ENCODE peak calls at places on chromosomes 4 and X, in six cellular contexts. F, O, U, D, M and L are unnamed samples.

GRCh38 chr4:14977836-14978235 is 24.4 kb upstream of the CPEB2 start:
- DNase-seq in U (no peak), M (no peak), D (no peak), F (no peak), O (no peak), L (no peak)

GRCh38 chrX:85309717-85310116 is 65.9 kb downstream of the ZNF711 start:
- DNase-seq in D (no peak), M (no peak), O (no peak), U (no peak), F (peak; percentile 8), L (no peak)

GRCh38 chr4:7518871-7519637 is 84.3 kb upstream of the PSAPL1 start:
- DNase-seq in O (no peak), D (no peak), M (no peak), F (no peak), U (no peak), L (no peak)

GRCh38 chrX:11757729-11758399 is at the start of gene MSL3:
- DNase-seq in O (no peak), D (peak; percentile 31), F (peak; percentile 45), M (peak; percentile 57), U (peak; percentile 63), L (peak; percentile 71)

GRCh38 chrX:8939344-8939743 is 94.6 kb downstream of the FAM9B start:
- DNase-seq in O (no peak), U (no peak), D (no peak), F (no peak), M (no peak), L (no peak)

GRCh38 chr4:57344296-57344695 is 234.1 kb upstream of the IGFBP7 start:
- DNase-seq in O (no peak), M (no peak), F (no peak), U (no peak), D (no peak), L (no peak)

GRCh38 chr4:7956306-7957112 is 16.8 kb upstream of the AFAP1 start:
- DNase-seq in D (no peak), O (peak; percentile 56), M (no peak), U (no peak), F (no peak), L (peak; percentile 91)

GRCh38 chr4:68469482-68469881 is 22.2 kb downstream of the TMPRSS11E start:
- DNase-seq in U (no peak), D (no peak), F (no peak), O (no peak), M (no peak), L (no peak)

GRCh38 chrX:7068939-7069367 is 78.6 kb upstream of the STS start:
- DNase-seq in D (no peak), U (no peak), O (no peak), M (peak; percentile 59), F (peak; percentile 54), L (peak; percentile 10)

GRCh38 chr4:54687887-54688841 is 30.4 kb downstream of the KIT start:
- DNase-seq in O (no peak), D (no peak), U (no peak), F (no peak), M (no peak), L (no peak)
- TF ChIP-seq JUN in O (no peak), D (no peak), U (no peak), F (no peak), M (no peak), L (no peak)

DNA sequence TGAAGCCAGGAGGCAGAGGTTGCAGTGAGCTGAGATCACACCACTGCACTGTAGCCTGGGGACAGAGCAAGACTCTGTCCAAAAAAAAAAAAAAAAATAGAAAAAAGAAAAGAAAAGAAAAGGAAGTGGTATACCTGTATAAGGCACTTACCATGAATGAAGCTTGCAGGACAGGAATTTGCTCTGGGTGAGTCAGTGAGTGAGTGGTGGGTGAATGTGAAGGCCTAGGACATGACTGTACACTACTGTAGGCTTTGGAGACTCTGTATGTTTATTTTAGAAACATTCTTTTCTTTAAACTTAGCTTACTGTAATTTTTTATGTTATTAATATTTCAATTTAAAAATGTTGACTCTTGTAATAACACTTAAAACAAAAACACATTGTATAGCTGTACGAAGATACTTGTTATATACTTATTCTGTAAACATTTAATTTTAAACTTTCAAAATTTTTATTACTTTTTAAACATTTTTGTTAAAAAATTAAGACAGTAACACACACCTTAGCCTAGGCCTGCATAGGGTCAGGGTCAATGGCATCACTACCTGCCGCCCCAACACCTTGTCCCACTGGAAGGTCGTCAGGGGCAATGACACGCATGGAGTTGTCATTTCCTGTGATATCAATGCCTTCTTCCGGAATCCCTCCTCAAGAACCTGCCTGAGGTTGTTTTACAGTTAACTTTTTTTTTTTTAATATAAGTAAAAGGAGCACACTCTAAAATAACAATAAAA is 78.7 kb downstream of the CLNK start:
- DNase-seq in D (no peak), U (no peak), M (no peak), F (no peak), O (no peak), L (no peak)
- TF ChIP-seq JUN in D (no peak), U (no peak), M (no peak), F (no peak), O (no peak), L (peak; percentile 16)

DNA sequence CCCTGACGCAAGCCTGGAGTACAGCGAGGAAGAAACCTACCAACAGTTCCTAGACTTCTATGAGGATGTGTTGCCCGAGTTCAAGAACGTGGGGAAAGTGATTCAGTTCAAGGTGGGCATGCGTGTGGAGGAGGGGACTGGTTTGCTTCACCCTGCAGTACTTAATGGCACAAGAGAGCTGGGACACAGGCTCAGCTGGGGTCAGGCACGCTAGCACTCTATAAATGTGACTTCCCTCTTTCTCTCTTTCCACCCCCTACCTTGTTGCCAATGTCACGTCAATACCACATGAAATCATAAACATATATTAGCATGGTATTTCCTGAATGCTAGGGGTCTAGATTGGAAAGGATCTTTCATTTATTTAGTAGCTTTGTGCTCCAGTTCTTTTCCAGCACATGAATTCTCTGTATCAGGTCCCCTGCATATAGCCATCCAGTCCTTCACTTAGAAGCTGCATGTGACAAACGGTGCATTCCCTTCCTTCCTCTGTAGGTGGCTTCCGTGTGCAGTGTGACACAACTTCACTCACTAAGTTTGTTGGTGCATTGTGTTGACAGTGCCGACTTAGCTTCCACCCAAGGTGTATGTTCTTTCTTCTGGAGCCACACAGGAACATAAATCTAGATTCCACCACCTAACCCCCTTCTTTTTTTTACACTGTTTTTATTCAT is 25.6 kb downstream of the ZRSR2 start:
- DNase-seq in F (peak; percentile 16), U (peak; percentile 30), O (peak; percentile 5), M (no peak), D (peak; percentile 19), L (peak; percentile 2)
- TF ChIP-seq JUN in F (no peak), U (no peak), O (no peak), M (no peak), D (no peak), L (no peak)

GRCh38 chr4:45072981-45073380 is 346.6 kb upstream of the GNPDA2 start:
- DNase-seq in M (no peak), U (no peak), O (no peak), F (no peak), D (no peak), L (no peak)
- TF ChIP-seq JUN in M (no peak), U (no peak), O (no peak), F (no peak), D (no peak), L (no peak)

DNA sequence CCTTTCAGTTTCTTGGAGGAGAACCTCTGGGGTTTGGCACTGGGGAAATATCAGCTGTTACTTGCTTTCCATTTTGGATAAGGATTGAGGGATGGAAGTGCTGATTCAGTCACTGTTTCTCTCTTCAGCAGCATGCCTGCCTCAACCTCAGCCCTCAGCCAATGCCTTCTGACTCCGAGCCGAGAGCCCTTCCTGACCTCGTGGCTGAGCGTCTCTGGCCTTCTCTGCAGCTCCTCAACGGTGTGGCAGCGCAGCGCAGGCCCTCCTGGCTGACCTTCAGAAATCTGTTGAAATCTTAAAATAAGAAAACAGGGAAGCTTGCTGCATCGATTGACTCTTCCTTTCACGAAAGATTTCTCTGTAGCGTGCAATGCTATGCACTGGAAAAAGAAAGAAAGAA is 434.3 kb upstream of the FAT1 start:
- DNase-seq in U (no peak), F (no peak), D (no peak), M (no peak), O (no peak), L (no peak)
- TF ChIP-seq JUN in U (no peak), F (no peak), D (no peak), M (no peak), O (no peak), L (no peak)

GRCh38 chrX:150460781-150461180 is 97.7 kb downstream of the MAMLD1 start:
- DNase-seq in M (no peak), D (no peak), U (no peak), F (no peak), O (no peak), L (no peak)

GRCh38 chrX:150456941-150457340 is 93.8 kb downstream of the MAMLD1 start:
- DNase-seq in U (no peak), F (no peak), M (no peak), D (no peak), O (no peak), L (no peak)

GRCh38 chrX:150463566-150463965 is 100.4 kb downstream of the MAMLD1 start:
- DNase-seq in D (no peak), F (no peak), U (no peak), O (no peak), M (no peak), L (no peak)

GRCh38 chrX:150459168-150459567 is 96.1 kb downstream of the MAMLD1 start:
- DNase-seq in D (no peak), F (no peak), U (no peak), O (no peak), M (no peak), L (no peak)

DNA sequence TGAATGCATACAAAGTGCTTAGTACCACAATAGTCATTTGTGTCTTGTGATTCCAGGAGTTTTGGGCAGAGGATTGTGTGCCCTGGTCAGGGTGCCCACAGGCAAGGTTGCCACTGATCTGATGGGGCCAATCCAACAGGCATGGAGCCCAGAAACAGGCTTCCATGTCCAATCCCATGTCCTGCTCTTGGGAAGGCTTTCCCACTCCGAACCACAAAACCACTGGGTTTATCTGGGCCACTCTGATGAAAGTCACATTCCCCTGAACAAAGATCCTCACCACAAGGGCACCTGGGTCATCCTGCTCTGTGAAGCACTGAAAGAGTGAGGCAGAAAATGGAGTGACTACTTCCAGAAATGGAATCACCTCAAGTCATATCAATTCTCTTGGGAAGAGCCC is 96.9 kb downstream of the MAMLD1 start:
- DNase-seq in D (no peak), F (no peak), O (no peak), M (no peak), U (no peak), L (no peak)
- TF ChIP-seq JUN in D (no peak), F (no peak), O (no peak), M (no peak), U (no peak), L (no peak)

DNA sequence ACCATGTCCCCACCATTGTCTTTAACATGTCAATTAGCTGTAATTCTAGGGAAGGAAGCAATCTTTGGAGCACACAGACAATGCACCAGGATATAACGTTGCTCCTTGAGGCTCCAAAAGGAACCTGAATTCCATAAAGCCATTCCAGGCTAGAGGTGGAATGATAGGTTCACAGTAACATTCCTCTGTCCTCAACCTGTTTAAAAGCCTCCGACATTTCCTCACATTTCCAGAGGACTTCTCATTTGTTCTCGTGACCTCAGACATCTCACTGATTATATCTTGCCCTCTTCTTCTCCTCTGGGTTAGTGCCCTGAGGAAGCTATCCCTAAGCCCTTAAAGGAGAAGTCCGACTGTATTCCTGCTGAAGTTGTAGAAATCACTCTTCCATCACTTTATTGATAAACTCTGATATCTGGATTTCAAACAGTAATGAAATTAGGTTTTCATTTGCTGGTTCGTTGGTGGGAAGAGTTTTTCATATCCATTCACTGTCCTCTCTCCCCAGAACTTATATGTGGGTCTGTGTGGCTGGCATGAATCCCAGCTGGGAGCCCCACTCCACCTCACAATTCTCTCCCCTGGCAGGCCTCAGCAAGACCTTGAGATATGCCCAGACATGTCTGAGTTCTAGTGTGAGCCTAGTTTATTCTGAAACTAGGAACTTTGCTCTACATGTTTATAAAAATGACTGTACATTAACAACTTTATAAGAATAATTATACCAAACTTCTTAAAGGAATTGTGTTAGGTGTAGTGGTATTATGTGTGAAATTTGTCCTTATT is 44.3 kb upstream of the PRSS12 start:
- DNase-seq in O (no peak), D (no peak), U (no peak), F (no peak), M (no peak), L (no peak)
- TF ChIP-seq JUN in O (no peak), D (no peak), U (no peak), F (no peak), M (no peak), L (no peak)